ENCODE peak calls at places on chromosomes 1 and 21, in four cellular contexts. One of them, this sample, is unnamed.

GRCh38 chr1:32962248-32962896 is 2.2 kb downstream of the RNF19B start:
- DNase-seq in NCI-H2081: no peak
- DNase-seq in glutamatergic neuron: no peak
- DNase-seq in Calu3: no peak
- DNase-seq in this sample: no peak

GRCh38 chr1:75130865-75131592 is 3.2 kb upstream of the LHX8 start:
- DNase-seq in NCI-H2081: no peak
- DNase-seq in glutamatergic neuron: peak
- DNase-seq in Calu3: no peak
- DNase-seq in this sample: peak

GRCh38 chr1:11227106-11228077 is 35.0 kb downstream of the MTOR start:
- DNase-seq in NCI-H2081: no peak
- DNase-seq in glutamatergic neuron: no peak
- DNase-seq in Calu3: no peak
- DNase-seq in this sample: no peak

GRCh38 chr1:148161252-148161901 is 9.3 kb upstream of the NBPF11 start:
- DNase-seq in NCI-H2081: no peak
- DNase-seq in glutamatergic neuron: peak
- DNase-seq in Calu3: no peak
- DNase-seq in this sample: peak

GRCh38 chr1:176515310-176515709 is 52.3 kb downstream of the PAPPA2 start:
- DNase-seq in NCI-H2081: no peak
- DNase-seq in glutamatergic neuron: no peak
- DNase-seq in Calu3: no peak
- DNase-seq in this sample: no peak

GRCh38 chr1:147496571-147496970 is 44.7 kb upstream of the BCL9 start:
- DNase-seq in NCI-H2081: peak
- DNase-seq in glutamatergic neuron: peak
- DNase-seq in Calu3: peak
- DNase-seq in this sample: no peak

GRCh38 chr21:38807481-38807880 is 1.8 kb downstream of the ETS2 start:
- DNase-seq in NCI-H2081: peak
- DNase-seq in glutamatergic neuron: no peak
- DNase-seq in Calu3: no peak
- DNase-seq in this sample: no peak

GRCh38 chr1:175434268-175434860 is 241.8 kb upstream of the KIAA0040 start:
- DNase-seq in NCI-H2081: no peak
- DNase-seq in glutamatergic neuron: no peak
- DNase-seq in Calu3: no peak
- DNase-seq in this sample: no peak

GRCh38 chr1:173024543-173024942 is 26.2 kb downstream of the TNFSF18 start:
- DNase-seq in NCI-H2081: no peak
- DNase-seq in glutamatergic neuron: no peak
- DNase-seq in Calu3: no peak
- DNase-seq in this sample: no peak

This sample was measured in ecto neural progenitor cell.